ENCODE peak calls at places on chromosomes 7 and 10, in ten cellular contexts. V, W, S, Z, N, R, A, P, Y and I are unnamed samples.

GRCh38 chr10:70985824-70986336 is 97.5 kb upstream of the PCBD1 start:
- DNase-seq in Y (no peak), Z (no peak), P (no peak), R (no peak), S (no peak), V (peak; percentile 78), W (no peak), N (no peak), A (no peak), I (no peak)

GRCh38 chr10:7610651-7611389 is 55.9 kb downstream of the ITIH5 start:
- DNase-seq in Y (no peak), A (peak; percentile 7), W (no peak), S (no peak), N (peak; percentile 69), P (no peak), V (no peak), Z (no peak), R (peak; percentile 22), I (peak; percentile 69)

GRCh38 chr10:100362570-100363496 is 15.8 kb downstream of the SCD start:
- DNase-seq in P (no peak), Y (no peak), W (no peak), A (no peak), R (no peak), N (no peak), S (peak; percentile 92), Z (no peak), V (no peak), I (no peak)

GRCh38 chr10:96695366-96695765 is 24.9 kb downstream of the PIK3AP1 start:
- DNase-seq in W (peak; percentile 57), V (no peak), N (no peak), R (no peak), Z (no peak), P (no peak), S (no peak), Y (no peak), A (no peak), I (no peak)

GRCh38 chr7:88280801-88281200 is 25.9 kb downstream of the STEAP4 start:
- DNase-seq in S (no peak), V (no peak), R (no peak), Z (no peak), A (no peak), P (no peak), Y (no peak), W (no peak), N (no peak), I (no peak)

GRCh38 chr7:1705856-1706255 is 35.8 kb downstream of the ELFN1 start:
- DNase-seq in A (no peak), S (no peak), V (peak; percentile 36), W (no peak), Y (no peak), Z (no peak), P (no peak), N (no peak), R (no peak), I (no peak)

GRCh38 chr7:79923953-79924352 is 210.7 kb upstream of the GNAI1 start:
- DNase-seq in V (no peak), W (no peak), A (no peak), N (peak; percentile 6), S (no peak), Z (no peak), R (no peak), Y (no peak), P (no peak), I (no peak)

GRCh38 chr10:12981570-12981969 is 19.9 kb downstream of the CCDC3 start:
- DNase-seq in W (no peak), P (no peak), S (no peak), Y (no peak), N (peak; percentile 45), A (peak; percentile 90), R (no peak), V (no peak), Z (peak; percentile 70), I (peak; percentile 29)

DNA sequence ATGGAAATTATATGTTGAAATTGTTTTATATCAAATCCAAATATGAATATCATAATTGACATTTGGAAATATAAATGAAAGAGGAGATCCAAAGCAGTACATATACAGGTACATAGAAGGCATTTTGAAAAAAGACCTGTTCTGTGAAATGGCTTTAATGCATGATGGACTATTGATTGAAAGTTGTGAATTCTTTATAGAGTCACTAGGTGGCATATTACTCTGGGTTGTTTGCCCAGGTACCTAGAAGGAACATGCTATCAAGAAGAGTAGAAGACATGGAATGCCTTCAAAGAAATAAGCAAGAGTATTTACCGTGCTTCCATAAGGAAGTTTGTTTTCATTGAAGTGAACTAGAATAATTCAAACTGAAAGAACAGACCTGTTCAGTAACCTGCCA is 160.0 kb upstream of the ANK3 start:
- DNase-seq in V (no peak), S (no peak), Z (no peak), P (no peak), N (peak; percentile 53), Y (no peak), A (peak; percentile 28), R (no peak), W (peak; percentile 18), I (no peak)
- TF ChIP-seq CTCF in V (peak; percentile 5), S (peak; percentile 27), Z (peak; percentile 33), P (no peak), N (peak; percentile 47), Y (peak; percentile 7), A (peak; percentile 62), R (no peak), W (peak; percentile 73), I (peak; percentile 27)

GRCh38 chr7:132607656-132608055 is 31.4 kb upstream of the PLXNA4 start:
- DNase-seq in W (no peak), N (no peak), V (no peak), Z (no peak), Y (no peak), P (no peak), R (no peak), S (no peak), A (no peak), I (no peak)

GRCh38 chr7:132604090-132604489 is 27.8 kb upstream of the PLXNA4 start:
- DNase-seq in A (no peak), S (no peak), Y (no peak), Z (no peak), N (no peak), W (no peak), V (no peak), P (no peak), R (no peak), I (no peak)

GRCh38 chr7:132603241-132603789 is 27.0 kb upstream of the PLXNA4 start:
- DNase-seq in R (no peak), Z (no peak), N (no peak), Y (no peak), S (no peak), P (no peak), A (no peak), V (no peak), W (no peak), I (no peak)

GRCh38 chr7:132596588-132596987 is 20.3 kb upstream of the PLXNA4 start:
- DNase-seq in W (no peak), S (no peak), R (no peak), N (no peak), P (no peak), V (no peak), Z (no peak), Y (no peak), A (no peak), I (no peak)

DNA sequence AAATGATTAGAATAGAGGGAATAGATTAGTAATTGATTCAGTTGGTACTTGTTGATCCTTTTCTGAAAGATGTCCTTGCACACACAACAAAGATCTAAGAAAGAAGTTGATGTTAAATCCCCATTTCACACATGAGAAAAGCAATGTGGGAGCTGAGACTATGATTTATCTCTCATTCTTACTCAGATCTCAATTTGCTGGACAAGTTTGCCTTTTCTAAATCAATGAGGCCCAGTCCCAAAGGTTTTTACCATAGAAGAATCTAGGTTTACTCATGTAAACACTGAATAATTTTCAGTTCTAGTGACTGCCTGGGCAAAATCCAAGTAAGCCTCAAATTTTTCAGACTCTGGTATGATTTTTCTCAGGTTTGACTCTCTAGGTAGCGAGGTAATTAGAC is 25.5 kb upstream of the PLXNA4 start:
- DNase-seq in W (no peak), S (no peak), Z (no peak), N (no peak), A (no peak), Y (no peak), V (no peak), P (no peak), R (no peak), I (no peak)
- H3K4me3 ChIP-seq in W (no peak overlapping the region), S (no peak overlapping the region), Z (no peak overlapping the region), N (no peak overlapping the region), A (no peak overlapping the region), Y (no peak overlapping the region), V (no peak overlapping the region), P (no peak overlapping the region), R (no peak overlapping the region), I (no peak overlapping the region)

GRCh38 chr7:99627513-99627912 is 10.8 kb downstream of the ZSCAN25 start:
- DNase-seq in S (no peak), P (no peak), W (no peak), N (no peak), V (no peak), Y (no peak), A (no peak), R (no peak), Z (no peak), I (no peak)

GRCh38 chr7:99624487-99624886 is 7.7 kb downstream of the ZSCAN25 start:
- DNase-seq in S (peak; percentile 47), R (no peak), A (no peak), W (no peak), Y (peak; percentile 53), P (peak; percentile 78), N (no peak), Z (no peak), V (no peak), I (no peak)

GRCh38 chr7:99626661-99627060 is 9.9 kb downstream of the ZSCAN25 start:
- DNase-seq in N (no peak), A (no peak), P (no peak), V (no peak), R (no peak), W (no peak), Z (no peak), Y (peak; percentile 3), S (no peak), I (no peak)

GRCh38 chr7:99625321-99625720 is 8.6 kb downstream of the ZSCAN25 start:
- DNase-seq in V (no peak), W (no peak), Y (peak; percentile 25), Z (no peak), R (no peak), A (no peak), S (peak; percentile 33), P (no peak), N (no peak), I (no peak)

DNA sequence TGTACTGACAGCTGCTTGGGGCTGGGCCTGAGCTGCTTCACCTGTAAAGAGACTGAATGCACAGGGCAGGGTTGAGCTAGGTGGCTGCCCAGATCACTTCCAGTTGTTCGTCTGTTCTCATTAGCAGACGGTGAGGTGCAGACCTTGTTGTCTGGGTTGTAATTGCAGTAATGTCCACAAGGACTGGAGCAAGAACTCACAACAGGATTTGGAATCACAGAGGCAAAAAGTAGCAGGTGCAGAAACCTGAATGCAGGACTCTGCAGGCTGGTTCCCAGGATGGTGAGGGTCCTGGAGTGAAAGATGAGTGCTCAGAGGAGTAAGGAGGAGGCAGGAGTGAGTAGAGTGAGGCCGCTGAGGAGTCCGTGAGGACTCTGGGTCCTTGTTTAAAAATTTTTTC is 9.2 kb downstream of the ZSCAN25 start:
- DNase-seq in A (no peak), N (no peak), S (no peak), R (no peak), P (no peak), Y (no peak), Z (no peak), V (no peak), W (no peak), I (no peak)
- TF ChIP-seq CTCF in A (peak; percentile 26), N (no peak), S (no peak), R (no peak), P (no peak), Y (no peak), Z (peak; percentile 3), V (no peak), W (no peak), I (no peak)

GRCh38 chr10:52768114-52768532 is 4.5 kb downstream of the MBL2 start:
- DNase-seq in A (no peak), R (no peak), V (no peak), P (no peak), S (no peak), Y (no peak), W (no peak), N (no peak), Z (no peak), I (no peak)
- H3K4me3 ChIP-seq in A (no peak overlapping the region), R (no peak overlapping the region), V (no peak overlapping the region), P (no peak overlapping the region), S (no peak overlapping the region), Y (no peak overlapping the region), W (no peak overlapping the region), N (no peak overlapping the region), Z (no peak overlapping the region), I (no peak overlapping the region)